ENCODE peak calls at places on chromosomes 7 and 10, in five cellular contexts. Y is prostate gland, Q is stomach, N is sigmoid colon, C is K562. B is an unnamed sample. For H3K4me1, the result is how much of the 10 kb centered on the place peaks cover.

GRCh38 chr7:106774768-106775551 is 90.1 kb upstream of the PIK3CG start:
- DNase-seq in Y (no peak), Q (no peak), N (no peak), C (peak), B (no peak)

GRCh38 chr7:55083206-55083605 is 64.4 kb downstream of the EGFR start:
- DNase-seq in Y (no peak), Q (no peak), N (no peak), C (no peak), B (no peak)

GRCh38 chr7:157458254-157458633 is 121.4 kb downstream of the DNAJB6 start:
- DNase-seq in Y (no peak), Q (peak), N (no peak), C (no peak), B (no peak)

GRCh38 chr7:2260820-2261219 is 18.8 kb downstream of the NUDT1 start:
- DNase-seq in Y (no peak), Q (peak), N (no peak), C (no peak), B (no peak)

GRCh38 chr10:992523-993340 is 4.5 kb downstream of the GTPBP4 start:
- DNase-seq in Y (no peak), Q (no peak), N (no peak), C (no peak), B (no peak)

GRCh38 chr10:99906470-99906869 is 103.3 kb downstream of the DNMBP start:
- DNase-seq in Y (no peak), Q (peak), N (peak), C (peak), B (no peak)

GRCh38 chr7:19051767-19052375 is 65.6 kb downstream of the TWIST1 start:
- DNase-seq in Y (peak), Q (peak), N (no peak), C (peak), B (peak)

GRCh38 chr10:118914626-118915025 is 114.9 kb upstream of the NANOS1 start:
- DNase-seq in Y (no peak), Q (no peak), N (no peak), C (no peak), B (no peak)

GRCh38 chr7:142954680-142955268 is 7.4 kb downstream of the KEL start:
- DNase-seq in Y (no peak), Q (no peak), N (no peak), C (no peak), B (no peak)

GRCh38 chr7:56053993-56054392 is 2.4 kb downstream of the CCT6A start:
- DNase-seq in Y (no peak), Q (no peak), N (no peak), C (no peak), B (no peak)

GRCh38 chr7:115632636-115633035 is 397.9 kb downstream of the TFEC start:
- DNase-seq in Y (no peak), Q (no peak), N (no peak), C (no peak), B (no peak)

GRCh38 chr10:102678842-102679289 is 34.6 kb downstream of the TRIM8 start:
- DNase-seq in Y (peak), Q (peak), N (peak), C (peak), B (peak)

GRCh38 chr10:15510963-15511362 is 139.9 kb upstream of the FAM171A1 start:
- DNase-seq in Y (no peak), Q (no peak), N (no peak), C (no peak), B (no peak)

GRCh38 chr10:60809157-60809556 is 30.9 kb downstream of the CDK1 start:
- DNase-seq in Y (no peak), Q (no peak), N (no peak), C (no peak), B (no peak)

GRCh38 chr7:26188291-26188999 is 12.1 kb downstream of the HNRNPA2B1 start:
- DNase-seq in Y (no peak), Q (no peak), N (no peak), C (no peak), B (no peak)

GRCh38 chr7:26189697-26190096 is 10.8 kb downstream of the HNRNPA2B1 start:
- DNase-seq in Y (no peak), Q (no peak), N (no peak), C (no peak), B (no peak)

GRCh38 chr7:26186364-26187311 is 13.9 kb downstream of the HNRNPA2B1 start:
- DNase-seq in Y (no peak), Q (no peak), N (no peak), C (no peak), B (no peak)

GRCh38 chr7:26189000-26189539 is 11.5 kb downstream of the HNRNPA2B1 start:
- DNase-seq in Y (no peak), Q (no peak), N (no peak), C (no peak), B (no peak)

GRCh38 chr7:26187380-26188290 is 12.9 kb downstream of the HNRNPA2B1 start:
- DNase-seq in Y (no peak), Q (no peak), N (no peak), C (peak), B (no peak)
- TF ChIP-seq POLR2AphosphoS5 in Y (no peak), Q (peak), N (peak), C (peak), B (no peak)

DNA sequence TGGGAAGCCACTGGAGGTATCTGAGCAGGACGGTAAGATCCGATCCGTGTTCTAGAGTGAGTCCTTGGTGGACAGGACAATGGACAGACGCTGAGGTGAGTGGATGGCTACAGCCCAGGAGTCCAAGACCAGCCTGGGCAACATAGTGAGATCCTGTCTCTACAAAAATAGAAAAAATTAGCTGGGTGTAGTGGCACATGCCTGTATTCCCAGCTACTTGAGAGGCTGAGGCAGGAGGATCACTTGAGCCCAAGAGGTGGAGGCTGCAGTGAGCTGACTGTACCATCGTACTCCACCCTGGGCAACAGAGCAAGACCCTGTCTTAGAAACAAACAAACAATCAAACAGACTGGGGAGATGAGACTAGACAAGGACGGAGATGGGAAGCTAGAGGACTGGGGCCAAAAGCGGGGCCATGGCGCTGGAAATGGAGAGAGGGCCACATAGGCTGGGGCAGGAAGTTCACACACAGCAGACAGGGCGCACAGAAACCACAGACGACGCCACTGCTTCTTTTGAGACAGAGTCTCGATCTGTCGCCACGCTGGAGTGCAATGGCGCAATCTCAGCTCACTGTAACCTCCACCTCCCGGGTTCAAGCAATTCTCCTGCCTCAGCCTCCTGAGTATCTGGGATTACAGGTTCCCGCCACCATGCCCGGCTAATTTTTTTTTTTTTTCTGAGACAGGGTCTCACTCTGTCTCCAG is 24.7 kb downstream of the DAGLB start:
- DNase-seq in Y (no peak), Q (peak), N (no peak), C (no peak), B (no peak)
- H3K27ac ChIP-seq in Y (no peak), Q (peak), N (peak), C (no peak), B (no peak)

DNA sequence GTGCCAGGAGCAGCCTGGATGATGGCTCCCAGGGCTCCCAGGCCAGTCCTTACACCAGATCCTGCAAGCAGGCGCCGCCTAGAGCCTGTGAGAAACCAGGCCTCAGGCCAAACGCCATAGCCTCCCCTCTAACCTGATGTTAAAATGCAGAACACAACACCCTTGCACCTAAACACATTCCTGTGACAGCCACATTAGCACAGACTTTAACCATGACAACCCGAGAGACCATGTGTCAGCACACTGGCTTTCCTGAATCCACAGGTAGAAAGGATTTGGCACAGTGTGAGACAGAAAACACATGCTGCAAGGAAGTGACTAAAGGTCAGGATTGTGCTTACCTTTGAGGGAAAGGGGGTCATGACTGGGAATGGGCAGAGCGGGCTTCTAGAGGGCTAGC is 59.9 kb downstream of the SGMS1 start:
- DNase-seq in Y (no peak), Q (no peak), N (no peak), C (no peak), B (no peak)
- H3K4me1 ChIP-seq in Y (under half), Q (under half), N (under half), C (under half), B (under half)

GRCh38 chr10:104328916-104329710 is 9.2 kb downstream of the ITPRIP start:
- DNase-seq in Y (peak), Q (no peak), N (peak), C (peak), B (no peak)
- TF ChIP-seq POLR2AphosphoS5 in Y (peak), Q (peak), N (peak), C (no peak), B (no peak)

DNA sequence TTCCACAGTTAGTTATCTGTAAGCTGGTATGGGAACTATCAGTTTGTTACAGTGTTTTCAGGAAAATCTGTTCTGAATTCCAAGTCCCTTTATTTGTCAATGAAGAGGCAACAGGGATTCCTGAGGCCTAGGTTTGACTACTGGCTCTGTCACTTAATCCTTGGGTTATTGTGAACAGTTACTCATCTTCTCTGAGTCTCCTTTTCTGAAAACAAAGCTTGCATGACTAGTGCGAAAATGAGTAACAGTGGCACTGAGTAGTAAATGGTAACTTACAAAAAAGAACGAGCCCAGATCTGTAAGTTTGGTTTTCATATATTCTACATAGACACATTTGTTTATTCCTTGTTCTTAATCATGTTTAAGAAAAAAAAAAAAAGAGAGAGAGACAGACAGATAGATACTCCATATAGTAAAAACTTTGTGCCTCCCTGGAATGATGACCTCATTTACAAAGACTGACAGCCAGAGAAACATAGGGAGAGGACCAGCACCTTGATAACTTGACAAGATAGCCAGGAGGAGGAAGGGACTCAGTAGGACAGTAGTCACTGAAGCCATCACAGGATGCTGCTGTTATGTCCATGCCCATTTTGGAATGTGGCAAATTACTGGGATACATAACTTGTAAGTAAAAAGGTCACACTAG is 1.9 kb downstream of the MRPS33 start:
- DNase-seq in Y (no peak), Q (no peak), N (no peak), C (peak), B (no peak)
- H3K27ac ChIP-seq in Y (no peak), Q (no peak), N (no peak), C (no peak), B (peak)

DNA sequence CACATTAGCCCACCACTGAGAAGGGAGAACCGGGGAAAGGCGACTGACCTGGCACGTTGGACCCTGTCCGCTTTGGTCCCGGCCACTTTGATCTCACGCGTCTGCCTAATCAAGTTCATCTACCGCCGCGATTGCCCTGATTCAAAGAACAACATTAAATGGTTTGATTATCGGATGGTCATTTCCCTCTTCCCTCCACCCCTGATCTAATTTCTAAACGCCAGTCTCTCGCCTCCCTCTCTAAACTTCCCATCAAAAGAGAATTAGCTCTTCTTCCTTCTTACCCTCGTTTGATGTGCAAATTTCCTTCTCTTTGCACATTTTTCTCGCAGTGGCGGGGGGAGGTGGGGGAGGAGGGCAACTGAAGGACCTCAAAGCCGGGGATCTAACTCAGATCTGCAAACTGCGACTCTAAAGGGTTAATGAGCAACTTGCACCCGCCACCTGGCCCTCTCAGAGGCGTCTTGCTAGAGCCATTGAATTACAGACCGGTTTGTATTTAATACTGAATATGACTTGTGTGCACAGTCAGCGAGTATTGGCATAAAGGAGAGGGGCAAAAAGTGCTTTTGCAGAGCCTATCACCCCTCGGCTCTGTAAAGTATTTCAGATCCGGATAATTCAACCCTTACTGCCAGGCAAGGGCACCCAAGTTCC is 603 bp upstream of the DKK1 start:
- DNase-seq in Y (no peak), Q (no peak), N (no peak), C (no peak), B (peak)
- H3K4me1 ChIP-seq in Y (under half), Q (under half), N (under half), C (under half), B (under half)